ENCODE peak calls at places on chromosomes 13 and 19, in ten cellular contexts. U is upper lobe of right lung; R is Right ventricle myocardium inferior; S is T-helper 17 cell; X is IMR-90; K is left ventricle myocardium superior; M is naive thymus-derived CD4-positive, alpha-beta T cell; O is left lung; F is pancreas; D is CD8-positive, alpha-beta T cell. H is an unnamed sample.
A peak's percentile ranks its signal among the peaks of the same experiment; 100 is the strongest.

GRCh38 chr13:32267836-32268439 is 47.2 kb downstream of the ZAR1L start:
- ATAC-seq in O (peak; percentile 92), M (peak; percentile 76), D (peak; percentile 97), K (no peak), S (peak; percentile 84), F (peak; percentile 80), R (peak; percentile 21), U (peak; percentile 90), X (peak; percentile 24), H (peak; percentile 83)

GRCh38 chr19:23777216-23777615 is 18.5 kb upstream of the ZNF681 start:
- ATAC-seq in R (no peak), M (no peak), D (no peak), F (no peak), X (no peak), U (no peak), S (no peak), K (no peak), O (no peak), H (peak; percentile 85)

GRCh38 chr19:2607712-2608601 is 94.5 kb downstream of the GNG7 start:
- ATAC-seq in U (no peak), D (peak; percentile 69), X (no peak), R (no peak), M (peak; percentile 76), K (no peak), F (no peak), S (peak; percentile 75), O (no peak), H (no peak)

GRCh38 chr19:24060687-24061356 is 26.2 kb upstream of the ZNF254 start:
- ATAC-seq in U (no peak), D (no peak), R (no peak), F (no peak), M (no peak), S (no peak), O (no peak), X (no peak), K (no peak), H (peak; percentile 46)

GRCh38 chr19:39516270-39516669 is 1.3 kb downstream of the SELENOV start:
- ATAC-seq in R (no peak), S (no peak), X (no peak), D (no peak), F (no peak), U (peak; percentile 28), K (no peak), M (no peak), O (no peak), H (no peak)

GRCh38 chr13:100984349-100984748 is 309.8 kb upstream of the TMTC4 start:
- ATAC-seq in U (no peak), R (no peak), O (no peak), D (no peak), S (no peak), X (no peak), M (no peak), F (no peak), K (no peak), H (no peak)

GRCh38 chr13:99258210-99258860 is at the start of gene GPR18:
- ATAC-seq in K (no peak), S (peak; percentile 83), M (peak; percentile 89), F (no peak), R (no peak), D (peak; percentile 77), X (peak; percentile 59), O (no peak), U (no peak), H (peak; percentile 21)

GRCh38 chr13:107266657-107267056 is 698.7 kb upstream of the ARGLU1 start:
- ATAC-seq in U (no peak), K (no peak), X (no peak), D (no peak), F (no peak), R (no peak), O (no peak), S (no peak), M (no peak), H (no peak)

GRCh38 chr13:33322474-33322827 is 36.9 kb upstream of the STARD13 start:
- ATAC-seq in S (no peak), D (no peak), O (no peak), R (peak; percentile 29), M (no peak), F (no peak), K (peak; percentile 59), X (peak; percentile 55), U (no peak), H (no peak)

GRCh38 chr19:4969292-4969771 is 419 bp downstream of the KDM4B start:
- ATAC-seq in F (no peak), X (peak; percentile 1), K (no peak), S (no peak), D (no peak), O (no peak), M (no peak), R (no peak), U (no peak), H (no peak)

GRCh38 chr19:11624064-11624463 is 26.8 kb downstream of the ZNF627 start:
- ATAC-seq in R (no peak), O (peak; percentile 52), D (no peak), K (peak; percentile 62), F (peak; percentile 70), S (no peak), U (no peak), M (no peak), X (peak; percentile 38), H (no peak)

GRCh38 chr19:47280183-47280797 is 5.6 kb downstream of the INAFM1 start:
- ATAC-seq in S (peak; percentile 73), F (no peak), X (no peak), R (no peak), K (no peak), M (peak; percentile 72), U (peak; percentile 51), D (peak; percentile 66), O (no peak), H (peak; percentile 3)

GRCh38 chr13:70016116-70016515 is 91.5 kb upstream of the ATXN8OS start:
- ATAC-seq in X (no peak), M (no peak), O (no peak), D (no peak), K (no peak), S (no peak), F (no peak), U (no peak), R (no peak), H (no peak)

GRCh38 chr19:29576043-29576442 is 30.0 kb upstream of the POP4 start:
- ATAC-seq in D (no peak), M (no peak), U (no peak), R (no peak), S (no peak), X (no peak), O (peak; percentile 49), K (no peak), F (no peak), H (no peak)

GRCh38 chr13:59261928-59262488 is 901.7 kb downstream of the DIAPH3 start:
- ATAC-seq in M (no peak), F (peak; percentile 51), O (no peak), U (no peak), X (no peak), K (peak; percentile 39), D (no peak), S (no peak), R (no peak), H (no peak)

GRCh38 chr13:41058229-41059070 is 2.9 kb upstream of the WBP4 start:
- ATAC-seq in D (no peak), M (no peak), U (no peak), X (no peak), S (no peak), O (no peak), F (no peak), K (no peak), R (no peak), H (no peak)

GRCh38 chr19:10748924-10749434 is 31.1 kb downstream of the DNM2 start:
- ATAC-seq in M (peak; percentile 14), O (peak; percentile 47), U (peak; percentile 41), F (peak; percentile 82), X (peak; percentile 63), R (peak; percentile 32), K (peak; percentile 54), S (peak; percentile 35), D (no peak), H (peak; percentile 50)

GRCh38 chr19:11446652-11447301 is 11.3 kb downstream of the PRKCSH start:
- ATAC-seq in S (peak; percentile 69), R (peak; percentile 68), D (peak; percentile 69), U (peak; percentile 81), K (peak; percentile 73), F (peak; percentile 85), M (peak; percentile 80), O (peak; percentile 84), X (peak; percentile 82), H (peak; percentile 50)

GRCh38 chr19:18939922-18940775 is 868 bp downstream of the HOMER3 start:
- ATAC-seq in M (peak; percentile 31), K (peak; percentile 43), O (peak; percentile 64), D (no peak), U (peak; percentile 31), X (peak; percentile 62), F (peak; percentile 59), R (peak; percentile 26), S (peak; percentile 14), H (peak; percentile 61)

GRCh38 chr13:63351081-63351480 is 1935.4 kb upstream of the PCDH20 start:
- ATAC-seq in D (no peak), U (no peak), O (no peak), X (no peak), R (no peak), K (no peak), F (no peak), S (no peak), M (no peak), H (no peak)

GRCh38 chr13:39501711-39502324 is 101.2 kb downstream of the LHFPL6 start:
- ATAC-seq in U (peak; percentile 93), X (no peak), F (no peak), S (no peak), K (peak; percentile 91), R (peak; percentile 90), D (no peak), O (peak; percentile 94), M (no peak), H (no peak)

GRCh38 chr13:52809310-52809769 is 39.1 kb downstream of the PCDH8 start:
- ATAC-seq in U (peak; percentile 92), F (peak; percentile 88), M (peak; percentile 67), S (no peak), R (no peak), O (peak; percentile 92), K (peak; percentile 47), D (peak; percentile 29), X (peak; percentile 11), H (no peak)

GRCh38 chr19:16067205-16067938 is 8.9 kb upstream of the TPM4 start:
- ATAC-seq in R (peak; percentile 40), K (peak; percentile 51), S (no peak), U (peak; percentile 60), D (no peak), X (peak; percentile 68), F (peak; percentile 51), M (no peak), O (peak; percentile 69), H (peak; percentile 60)

GRCh38 chr19:41877916-41878905 is 1.1 kb downstream of the CD79A start:
- ATAC-seq in O (no peak), X (no peak), R (no peak), S (no peak), K (no peak), D (no peak), F (no peak), M (no peak), U (no peak), H (no peak)

GRCh38 chr19:13053238-13053637 is 49.4 kb downstream of the LYL1 start:
- ATAC-seq in O (no peak), D (no peak), U (no peak), K (peak; percentile 9), X (no peak), F (no peak), R (peak; percentile 12), S (no peak), M (no peak), H (no peak)

GRCh38 chr19:19909654-19910053 is 8.9 kb downstream of the ZNF93 start:
- ATAC-seq in U (no peak), X (no peak), S (no peak), F (no peak), R (no peak), O (no peak), K (no peak), M (no peak), D (no peak), H (no peak)

GRCh38 chr19:33311326-33311682 is 9.0 kb upstream of the CEBPA start:
- ATAC-seq in R (no peak), S (no peak), K (no peak), D (no peak), M (no peak), U (peak; percentile 86), F (peak; percentile 88), O (peak; percentile 89), X (no peak), H (peak; percentile 50)

GRCh38 chr13:24039621-24040475 is 120.7 kb upstream of the SPATA13 start:
- ATAC-seq in R (no peak), O (no peak), X (no peak), U (no peak), S (no peak), M (no peak), F (no peak), K (no peak), D (no peak), H (no peak)

H was measured in esophagus mucosa.